ENCODE peak calls at places on chromosome 16, in six cellular contexts. V, K, L, M, F and U are unnamed samples.

GRCh38 chr16:87236516-87237115 is 80.6 kb downstream of the C16orf95 start:
- DNase-seq in M (no peak), K (no peak), L (no peak), F (no peak), V (no peak), U (no peak)

GRCh38 chr16:85573696-85574641 is 39.2 kb upstream of the GSE1 start:
- DNase-seq in L (peak), V (no peak), F (peak), K (no peak), M (no peak), U (no peak)

GRCh38 chr16:84844561-84845495 is 25.0 kb downstream of the CRISPLD2 start:
- DNase-seq in V (peak), F (no peak), M (no peak), K (no peak), L (no peak), U (no peak)

GRCh38 chr16:67544844-67545664 is 16.4 kb downstream of the RIPOR1 start:
- DNase-seq in M (no peak), V (no peak), L (no peak), F (no peak), K (no peak), U (no peak)

GRCh38 chr16:46855389-46855788 is 24.4 kb upstream of the C16orf87 start:
- DNase-seq in L (no peak), F (no peak), K (no peak), V (no peak), M (no peak), U (no peak)

GRCh38 chr16:53950677-53951076 is 246.7 kb downstream of the FTO start:
- DNase-seq in K (no peak), F (no peak), L (no peak), V (no peak), M (no peak), U (no peak)

GRCh38 chr16:51154271-51155171 is 3.5 kb upstream of the SALL1 start:
- DNase-seq in V (peak), K (no peak), F (no peak), M (no peak), L (peak), U (no peak)

GRCh38 chr16:79229371-79229770 is 371.2 kb downstream of the MAF start:
- DNase-seq in M (no peak), V (no peak), L (no peak), K (no peak), F (no peak), U (no peak)

GRCh38 chr16:85461814-85462404 is 151.2 kb upstream of the GSE1 start:
- DNase-seq in K (no peak), M (no peak), L (peak), F (no peak), V (peak), U (no peak)

GRCh38 chr16:84777435-84777834 is 42.4 kb upstream of the CRISPLD2 start:
- DNase-seq in K (no peak), V (no peak), M (no peak), F (no peak), L (no peak), U (no peak)

GRCh38 chr16:9033125-9033830 is 58.2 kb upstream of the HAPSTR1 start:
- DNase-seq in K (no peak), F (no peak), L (peak), V (peak), M (peak), U (no peak)

GRCh38 chr16:49876716-49877129 is 20.8 kb upstream of the ZNF423 start:
- DNase-seq in L (peak), M (no peak), F (no peak), V (peak), K (peak), U (no peak)

GRCh38 chr16:17817260-17817659 is 346.5 kb upstream of the XYLT1 start:
- DNase-seq in L (no peak), M (no peak), K (no peak), V (no peak), F (no peak), U (no peak)

GRCh38 chr16:78878570-78878969 is 722.0 kb downstream of the MAF start:
- DNase-seq in F (no peak), K (no peak), V (no peak), M (no peak), L (no peak), U (no peak)

GRCh38 chr16:76293980-76294690 is 16.9 kb downstream of the CNTNAP4 start:
- DNase-seq in M (no peak), L (no peak), F (no peak), K (no peak), V (no peak), U (no peak)

GRCh38 chr16:8848939-8849391 is 19.8 kb downstream of the CARHSP1 start:
- DNase-seq in M (no peak), L (no peak), F (peak), V (no peak), K (no peak), U (no peak)

GRCh38 chr16:11398851-11399250 is 53.6 kb downstream of the RMI2 start:
- DNase-seq in K (no peak), L (no peak), M (no peak), V (no peak), F (no peak), U (no peak)

GRCh38 chr16:85153046-85153445 is 40.8 kb upstream of the CIBAR2 start:
- DNase-seq in K (no peak), L (no peak), M (no peak), V (no peak), F (no peak), U (no peak)

GRCh38 chr16:12081048-12081404 is 104.5 kb downstream of the SNX29 start:
- DNase-seq in K (no peak), V (no peak), F (no peak), L (no peak), M (no peak), U (no peak)

GRCh38 chr16:88787579-88788314 is 2.7 kb upstream of the PIEZO1 start:
- DNase-seq in K (no peak), L (no peak), F (no peak), M (no peak), V (no peak), U (no peak)

GRCh38 chr16:88792668-88793587 is 7.9 kb upstream of the PIEZO1 start:
- DNase-seq in V (no peak), K (no peak), M (no peak), F (no peak), L (no peak), U (no peak)

GRCh38 chr16:88790312-88791150 is 5.5 kb upstream of the PIEZO1 start:
- DNase-seq in V (no peak), F (no peak), K (peak), L (no peak), M (no peak), U (peak)

GRCh38 chr16:88792078-88792550 is 7.1 kb upstream of the PIEZO1 start:
- DNase-seq in F (no peak), M (no peak), K (no peak), V (no peak), L (no peak), U (no peak)

DNA sequence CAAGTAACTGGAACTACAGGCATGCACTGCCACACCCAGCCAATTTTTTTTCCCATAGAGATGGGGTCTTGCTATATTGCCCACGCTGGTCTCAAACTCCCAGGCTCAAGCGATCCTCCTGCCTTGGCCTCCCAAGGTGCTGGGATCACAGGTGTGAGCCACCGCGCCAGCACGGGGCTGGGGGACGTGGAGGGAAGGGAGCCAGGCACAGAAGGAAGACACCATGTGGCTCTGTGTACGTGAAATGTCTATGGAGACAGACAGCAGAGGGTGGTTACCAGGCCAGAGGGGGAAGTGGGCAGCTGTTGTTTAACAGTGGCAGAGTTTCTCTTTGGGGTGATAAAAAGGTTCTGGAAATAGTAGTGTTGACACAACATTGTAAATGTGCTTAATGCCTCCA is 4.6 kb upstream of the PIEZO1 start:
- DNase-seq in F (no peak), K (no peak), V (no peak), M (no peak), L (no peak), U (no peak)
- H3K4me3 ChIP-seq in F (no peak), K (no peak), V (no peak), M (no peak), L (no peak), U (no peak)

DNA sequence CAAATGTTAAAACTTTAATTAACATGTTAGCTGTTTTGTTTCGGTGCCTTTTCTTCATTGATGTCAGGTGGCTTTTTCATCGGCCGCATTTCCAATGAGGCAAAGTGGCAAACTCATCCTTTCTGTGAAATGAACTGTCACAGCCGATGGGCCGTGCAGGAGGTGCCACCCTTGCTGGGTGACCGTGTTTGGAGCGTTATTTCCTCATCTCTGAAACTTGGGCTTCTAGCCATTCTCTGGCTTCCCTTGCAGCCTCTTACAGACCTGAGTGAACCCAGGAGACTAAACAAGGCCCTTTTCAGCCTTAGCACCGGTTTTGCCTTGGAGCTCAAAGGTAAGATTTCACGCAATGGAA is 42.2 kb upstream of the PRSS54 start:
- DNase-seq in F (no peak), L (no peak), M (no peak), K (no peak), V (no peak), U (no peak)
- H3K4me3 ChIP-seq in F (peak), L (no peak), M (no peak), K (no peak), V (no peak), U (no peak)

DNA sequence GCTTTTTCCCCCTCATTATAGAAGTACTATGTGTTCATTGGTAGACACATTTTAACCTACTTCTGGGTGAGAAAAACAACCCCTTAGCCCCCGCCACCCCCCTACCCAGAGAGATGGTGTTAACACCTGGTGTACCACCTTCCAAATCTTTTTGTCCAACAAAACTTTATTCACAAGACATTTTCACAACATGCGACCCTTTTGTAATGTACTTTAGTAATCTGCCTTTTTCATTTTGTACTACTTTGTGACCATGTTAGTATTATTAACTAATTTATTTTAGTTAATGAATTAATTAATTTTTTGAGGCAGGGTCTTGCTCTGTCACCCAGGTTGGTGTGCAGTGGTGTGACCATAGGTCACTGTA is 20.0 kb downstream of the PLCG2 start:
- DNase-seq in L (no peak), V (no peak), K (no peak), F (no peak), M (no peak), U (no peak)
- H3K4me3 ChIP-seq in L (no peak), V (no peak), K (peak), F (no peak), M (no peak), U (no peak)

GRCh38 chr16:21157632-21158031 is 842 bp upstream of the LDAF1 start:
- DNase-seq in F (no peak), L (no peak), K (no peak), M (no peak), V (peak), U (no peak)

GRCh38 chr16:21161211-21161610 is 2.7 kb downstream of the LDAF1 start:
- DNase-seq in M (no peak), F (no peak), V (no peak), L (no peak), K (no peak), U (no peak)

GRCh38 chr16:21160276-21160675 is 1.8 kb downstream of the LDAF1 start:
- DNase-seq in F (no peak), M (no peak), L (no peak), V (no peak), K (no peak), U (no peak)

GRCh38 chr16:21158208-21159110 is at the start of gene LDAF1:
- DNase-seq in K (peak), F (peak), M (peak), L (peak), V (peak), U (peak)

DNA sequence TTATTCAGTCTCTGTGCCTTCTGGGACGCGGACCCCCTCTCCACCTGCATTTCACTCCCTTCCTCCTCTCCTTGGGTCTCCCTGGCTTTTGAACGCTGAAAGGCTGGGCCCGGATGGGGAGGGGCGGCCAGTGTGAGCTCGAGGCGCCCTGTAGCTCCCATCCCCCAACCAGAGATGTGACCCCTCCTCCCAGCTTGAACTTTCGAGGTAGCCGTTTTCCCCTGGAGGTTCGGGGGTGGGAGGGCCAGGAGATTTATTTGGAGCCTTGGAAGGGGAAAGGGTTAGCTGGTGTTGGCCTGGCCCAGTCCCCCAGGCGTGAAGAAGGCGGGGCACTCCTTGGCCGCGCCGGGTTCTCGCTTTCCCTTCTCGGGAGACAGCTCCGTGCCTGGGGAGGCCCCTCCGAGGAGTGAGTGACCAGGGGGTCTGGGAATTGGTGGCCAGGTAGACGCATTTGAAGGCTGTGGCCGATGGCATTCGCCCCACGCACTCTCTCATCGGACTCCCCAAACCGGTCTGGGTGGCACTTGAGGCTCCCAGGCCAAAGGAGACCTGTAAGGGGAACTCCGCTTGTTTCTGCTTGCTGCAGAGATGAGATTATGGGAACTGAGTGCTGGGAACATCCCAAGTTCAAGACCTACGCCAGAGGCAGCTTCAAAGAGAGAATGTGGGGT is 942 bp downstream of the LDAF1 start:
- DNase-seq in F (no peak), L (peak), K (peak), V (peak), M (peak), U (peak)
- H3K4me3 ChIP-seq in F (peak), L (peak), K (peak), V (peak), M (peak), U (peak)

GRCh38 chr16:66045626-66046025 is 320.9 kb upstream of the CDH5 start:
- DNase-seq in V (no peak), L (no peak), K (no peak), M (no peak), F (no peak), U (no peak)
- H3K4me3 ChIP-seq in V (no peak), L (no peak), K (no peak), M (no peak), F (no peak), U (no peak)

GRCh38 chr16:88799569-88800276 is 3.9 kb upstream of the CDT1 start:
- DNase-seq in K (no peak), F (no peak), V (no peak), L (no peak), M (no peak), U (no peak)
- H3K4me3 ChIP-seq in K (no peak), F (no peak), V (no peak), L (no peak), M (no peak), U (no peak)

DNA sequence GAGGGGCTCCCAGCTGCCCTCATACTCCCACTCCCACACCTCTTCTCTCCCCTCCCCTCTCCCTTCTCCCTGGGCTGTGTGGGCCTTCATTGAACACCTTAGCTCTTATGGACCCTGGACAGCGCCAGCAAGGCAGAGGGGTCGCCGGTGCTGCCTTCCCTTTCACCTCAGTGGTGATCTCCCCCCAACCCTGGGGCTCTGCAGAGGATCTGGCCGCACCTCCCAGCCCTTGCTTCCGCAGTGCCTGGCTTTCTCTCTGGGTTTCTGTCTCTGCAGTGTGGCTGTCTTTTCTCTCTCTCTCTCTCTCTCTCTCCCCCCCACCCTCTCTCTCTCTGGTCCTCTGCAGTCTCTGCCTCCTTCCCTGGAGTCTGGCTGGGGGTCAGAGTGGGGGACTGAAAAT is 1.2 kb downstream of the SEZ6L2 start:
- DNase-seq in L (peak), M (no peak), F (no peak), K (no peak), V (peak), U (no peak)
- H3K4me3 ChIP-seq in L (no peak), M (no peak), F (peak), K (no peak), V (peak), U (no peak)

GRCh38 chr16:57000271-57001025 is 11.1 kb downstream of the NLRC5 start:
- DNase-seq in F (peak), K (peak), V (no peak), M (peak), L (no peak), U (no peak)
- H3K4me3 ChIP-seq in F (no peak), K (no peak), V (no peak), M (no peak), L (no peak), U (peak)